ENCODE peak calls at places on chromosomes 12 and 14, in six cellular contexts. Z is hepatocyte, B is AG04450, O is BE2C, E is uterus, J is body of pancreas. V is an unnamed sample.

GRCh38 chr12:103560604-103561101 is 26.4 kb upstream of the STAB2 start:
- DNase-seq in Z (peak; percentile 73), O (no peak), B (peak; percentile 77), J (peak; percentile 16), E (no peak), V (peak; percentile 96)

GRCh38 chr12:79217306-79217705 is 352.7 kb downstream of the SYT1 start:
- DNase-seq in E (no peak), B (no peak), Z (no peak), J (no peak), O (no peak), V (no peak)

GRCh38 chr14:69214376-69214775 is 23.1 kb downstream of the EXD2 start:
- DNase-seq in B (no peak), O (no peak), J (peak; percentile 9), E (no peak), Z (peak; percentile 11), V (no peak)

GRCh38 chr12:58957298-58957697 is 37.0 kb upstream of the LRIG3 start:
- DNase-seq in Z (no peak), O (no peak), B (no peak), J (no peak), E (no peak), V (no peak)

GRCh38 chr14:92659765-92660561 is 88.5 kb downstream of the LGMN start:
- DNase-seq in B (no peak), O (no peak), J (peak; percentile 86), Z (no peak), E (no peak), V (no peak)

GRCh38 chr12:63276537-63277365 is 125.8 kb upstream of the AVPR1A start:
- DNase-seq in B (no peak), E (no peak), O (peak; percentile 57), J (peak; percentile 56), Z (peak; percentile 74), V (no peak)

GRCh38 chr14:91417983-91418386 is 365 bp upstream of the CCDC88C start:
- DNase-seq in J (peak; percentile 41), E (no peak), B (no peak), Z (peak; percentile 78), O (peak; percentile 52), V (no peak)

GRCh38 chr14:59292028-59292427 is 103.6 kb downstream of the DAAM1 start:
- DNase-seq in J (no peak), E (no peak), O (no peak), B (no peak), Z (no peak), V (no peak)

GRCh38 chr14:76245097-76245496 is 93.4 kb downstream of the GPATCH2L start:
- DNase-seq in B (no peak), Z (no peak), O (no peak), E (no peak), J (no peak), V (no peak)

GRCh38 chr14:92651793-92652382 is 96.5 kb downstream of the LGMN start:
- DNase-seq in Z (no peak), J (peak; percentile 67), O (no peak), E (no peak), B (no peak), V (no peak)

GRCh38 chr12:52494518-52494917 is 1.5 kb upstream of the KRT6A start:
- DNase-seq in Z (peak; percentile 42), B (no peak), O (no peak), J (peak; percentile 56), E (peak; percentile 46), V (peak; percentile 32)

GRCh38 chr14:33432407-33433023 is 493.8 kb downstream of the NPAS3 start:
- DNase-seq in O (peak; percentile 39), Z (peak; percentile 30), J (peak; percentile 29), B (no peak), E (no peak), V (no peak)

GRCh38 chr12:89960607-89961394 is 252.2 kb upstream of the ATP2B1 start:
- DNase-seq in O (no peak), Z (peak; percentile 22), B (no peak), J (no peak), E (no peak), V (no peak)

GRCh38 chr12:68326720-68327119 is 5.4 kb downstream of the MDM1 start:
- DNase-seq in J (peak; percentile 5), E (no peak), Z (no peak), O (no peak), B (no peak), V (no peak)

GRCh38 chr14:48125654-48126053 is 450.2 kb upstream of the MDGA2 start:
- DNase-seq in Z (peak; percentile 7), E (no peak), B (no peak), J (peak; percentile 50), O (peak; percentile 19), V (no peak)

GRCh38 chr12:15049456-15050153 is 76.8 kb downstream of the PDE6H start:
- DNase-seq in Z (no peak), O (peak; percentile 59), E (no peak), B (no peak), J (no peak), V (no peak)

GRCh38 chr14:106318700-106319099 is 792.3 kb downstream of the TMEM121 start:
- DNase-seq in O (no peak), Z (no peak), E (no peak), J (no peak), B (no peak), V (no peak)

GRCh38 chr12:6508087-6508486 is 14.2 kb downstream of the NCAPD2 start:
- DNase-seq in O (no peak), Z (no peak), B (no peak), J (no peak), E (no peak), V (no peak)

GRCh38 chr12:52207895-52208294 is 16.1 kb upstream of the KRT80 start:
- DNase-seq in O (peak; percentile 75), B (no peak), J (peak; percentile 98), E (no peak), Z (no peak), V (no peak)

GRCh38 chr12:94769746-94770396 is 119.5 kb upstream of the TMCC3 start:
- DNase-seq in O (no peak), J (no peak), Z (no peak), B (no peak), E (no peak), V (no peak)

GRCh38 chr12:94767971-94768370 is 117.6 kb upstream of the TMCC3 start:
- DNase-seq in J (no peak), Z (no peak), B (no peak), E (no peak), O (no peak), V (no peak)

GRCh38 chr12:94768398-94769039 is 118.2 kb upstream of the TMCC3 start:
- DNase-seq in Z (no peak), J (no peak), E (no peak), B (no peak), O (no peak), V (no peak)

GRCh38 chr12:94770397-94770759 is 120.0 kb upstream of the TMCC3 start:
- DNase-seq in E (no peak), O (no peak), J (no peak), B (no peak), Z (no peak), V (no peak)

GRCh38 chr12:94769040-94769420 is 118.7 kb upstream of the TMCC3 start:
- DNase-seq in O (no peak), Z (no peak), J (no peak), B (no peak), E (no peak), V (no peak)
- H3K4me3 ChIP-seq in O (no peak overlapping the region), Z (no peak overlapping the region), J (no peak overlapping the region), B (no peak overlapping the region), E (no peak overlapping the region), V (no peak overlapping the region)

GRCh38 chr12:88391556-88391955 is 188.7 kb downstream of the KITLG start:
- DNase-seq in Z (peak; percentile 8), O (no peak), E (no peak), B (peak; percentile 26), J (no peak), V (peak; percentile 49)

GRCh38 chr12:88390811-88391210 is 189.5 kb downstream of the KITLG start:
- DNase-seq in E (no peak), Z (no peak), B (no peak), J (no peak), O (no peak), V (no peak)

GRCh38 chr12:88388566-88389269 is 191.6 kb downstream of the KITLG start:
- DNase-seq in O (no peak), J (no peak), E (no peak), B (no peak), Z (no peak), V (no peak)

DNA sequence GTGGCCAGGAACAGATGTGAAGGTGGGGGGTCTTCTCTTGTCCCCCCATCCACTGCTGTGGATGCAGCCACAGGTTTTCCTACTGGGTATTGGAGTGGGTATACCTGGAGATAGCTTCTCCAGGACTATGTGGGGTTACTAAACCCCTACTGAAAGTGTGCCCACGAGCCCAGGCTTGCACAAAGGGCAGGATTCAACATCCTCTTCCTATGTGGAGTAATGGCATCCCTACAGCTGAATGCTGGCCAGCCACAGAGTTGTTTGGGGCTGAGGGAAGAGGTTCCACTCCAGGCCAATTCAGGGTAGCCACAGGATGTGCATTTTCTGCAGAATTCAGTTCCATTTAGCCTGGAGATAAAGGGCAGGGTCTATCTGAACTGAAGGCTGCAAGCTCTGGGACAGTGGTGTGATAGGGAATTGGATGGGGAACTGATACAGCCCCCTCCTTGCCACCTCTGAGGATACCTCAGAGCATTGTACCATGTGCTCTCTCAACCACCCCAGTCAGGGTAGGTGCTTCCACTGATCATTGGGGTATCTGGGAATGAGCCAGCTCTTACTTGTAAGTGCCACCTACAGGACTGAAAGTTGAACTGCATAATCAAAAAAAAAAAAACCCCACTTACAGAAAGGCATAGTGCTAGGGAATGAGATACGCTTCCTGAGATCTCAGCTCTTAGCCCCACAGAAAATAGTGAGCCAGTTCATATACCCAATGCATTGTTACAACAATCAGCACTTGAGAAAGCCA is 187.1 kb downstream of the KITLG start:
- DNase-seq in O (peak; percentile 17), J (no peak), E (no peak), B (no peak), Z (peak; percentile 19), V (no peak)
- TF ChIP-seq CTCF in O (peak; percentile 60), J (peak; percentile 32), E (no peak), B (peak; percentile 32), Z (peak; percentile 30), V (peak; percentile 64)

DNA sequence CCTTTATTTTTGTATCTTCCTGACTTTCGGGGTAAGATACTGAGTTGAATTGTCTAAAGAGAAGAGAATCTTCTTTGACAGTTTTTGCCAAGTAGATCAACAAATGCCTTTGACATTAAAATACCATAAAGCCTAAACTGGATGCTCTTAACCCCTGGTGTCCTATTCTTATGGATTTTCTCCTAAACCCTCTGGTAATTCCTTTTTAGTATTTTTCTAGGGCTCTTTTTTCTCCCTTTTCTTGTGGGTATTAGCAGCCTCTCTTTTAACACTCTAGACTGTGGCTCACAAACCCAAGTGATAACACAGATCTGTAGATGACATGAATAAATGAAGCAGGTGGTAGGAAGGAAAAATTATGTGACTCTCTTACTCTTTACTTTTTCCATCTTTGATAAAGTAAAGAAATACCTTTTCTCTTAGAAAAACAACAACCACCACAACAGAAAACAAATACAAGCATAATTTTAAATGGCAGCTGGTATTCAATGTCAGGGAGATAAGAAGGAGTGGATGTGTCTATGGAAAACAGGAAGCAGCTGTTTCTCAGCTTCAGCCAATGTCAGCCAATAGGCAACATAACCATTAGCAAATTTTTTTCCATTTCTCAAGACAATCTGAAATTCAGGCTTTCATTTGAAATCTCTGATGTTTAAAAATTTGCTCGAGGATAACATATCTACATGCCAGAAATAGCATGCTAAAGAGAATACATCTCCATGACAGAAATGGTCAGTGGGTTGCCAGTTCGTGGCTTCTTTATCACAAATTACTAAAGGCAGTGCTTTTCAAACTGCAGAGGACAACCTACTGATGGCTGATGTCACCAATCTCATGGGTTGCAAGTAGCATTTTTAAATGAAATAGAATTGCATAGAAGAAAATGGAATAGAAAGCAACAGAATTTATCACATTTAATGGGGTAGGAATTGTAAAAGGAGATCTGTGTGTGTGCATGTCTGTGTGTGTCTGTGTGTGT is 123.1 kb upstream of the KRR1 start:
- DNase-seq in Z (no peak), O (no peak), E (no peak), J (no peak), B (no peak), V (no peak)
- H3K4me3 ChIP-seq in Z (no peak overlapping the region), O (no peak overlapping the region), E (no peak overlapping the region), J (no peak overlapping the region), B (no peak overlapping the region), V (no peak overlapping the region)

GRCh38 chr12:72264548-72265175 is 7.5 kb upstream of the TRHDE start:
- DNase-seq in O (no peak), J (peak; percentile 10), E (no peak), Z (peak; percentile 36), B (no peak), V (no peak)
- TF ChIP-seq CTCF in O (peak; percentile 54), J (peak; percentile 47), E (no peak), Z (peak; percentile 64), B (peak; percentile 59), V (peak; percentile 60)

V was measured in epithelial cell of proximal tubule.